ENCODE peak calls at places on chromosomes 11 and 22, in four cellular contexts. G is H9, O is pancreas, A is natural killer cell. I is an unnamed sample.

GRCh38 chr11:131488208-131488607 is 117.8 kb downstream of the NTM start:
- DNase-seq in G (no peak), O (no peak), A (no peak), I (no peak)

GRCh38 chr22:45246060-45246985 is 5.6 kb upstream of the KIAA0930 start:
- DNase-seq in G (no peak), O (peak), A (no peak), I (no peak)

GRCh38 chr11:134727204-134727603 is 315.2 kb upstream of the B3GAT1 start:
- DNase-seq in G (no peak), O (no peak), A (no peak), I (no peak)

GRCh38 chr11:31720225-31720624 is 90.9 kb downstream of the PAX6 start:
- DNase-seq in G (no peak), O (no peak), A (no peak), I (no peak)

GRCh38 chr22:33883561-33883960 is 36.7 kb downstream of the LARGE1 start:
- DNase-seq in G (no peak), O (no peak), A (no peak), I (no peak)

GRCh38 chr22:46483353-46483752 is 54.1 kb downstream of the CELSR1 start:
- DNase-seq in G (no peak), O (no peak), A (no peak), I (no peak)

GRCh38 chr22:23884133-23884532 is 10.1 kb upstream of the MIF start:
- DNase-seq in G (no peak), O (no peak), A (no peak), I (no peak)

GRCh38 chr22:36757608-36758220 is 18.2 kb downstream of the IFT27 start:
- DNase-seq in G (peak), O (peak), A (peak), I (peak)

GRCh38 chr11:117816846-117817212 is 7.7 kb downstream of the FXYD2 start:
- DNase-seq in G (no peak), O (no peak), A (no peak), I (no peak)

GRCh38 chr22:49324527-49325491 is 502.9 kb downstream of the BRD1 start:
- DNase-seq in G (no peak), O (no peak), A (no peak), I (peak)

GRCh38 chr22:41512421-41513194 is 31.7 kb downstream of the POLR3H start:
- DNase-seq in G (peak), O (no peak), A (no peak), I (no peak)

GRCh38 chr11:14454861-14455632 is 44.6 kb downstream of the COPB1 start:
- DNase-seq in G (no peak), O (peak), A (no peak), I (no peak)

GRCh38 chr11:27210509-27210908 is 152.5 kb downstream of the CCDC34 start:
- DNase-seq in G (no peak), O (no peak), A (no peak), I (no peak)

GRCh38 chr11:9708544-9708943 is 44.7 kb downstream of the SWAP70 start:
- DNase-seq in G (no peak), O (no peak), A (no peak), I (no peak)

GRCh38 chr11:29119691-29120328 is 897.0 kb downstream of the KCNA4 start:
- DNase-seq in G (no peak), O (no peak), A (no peak), I (no peak)

GRCh38 chr11:102225689-102226562 is 91.4 kb upstream of the BIRC3 start:
- DNase-seq in G (no peak), O (no peak), A (no peak), I (no peak)

GRCh38 chr22:35462558-35463230 is 62.8 kb downstream of the MCM5 start:
- DNase-seq in G (no peak), O (no peak), A (no peak), I (no peak)

DNA sequence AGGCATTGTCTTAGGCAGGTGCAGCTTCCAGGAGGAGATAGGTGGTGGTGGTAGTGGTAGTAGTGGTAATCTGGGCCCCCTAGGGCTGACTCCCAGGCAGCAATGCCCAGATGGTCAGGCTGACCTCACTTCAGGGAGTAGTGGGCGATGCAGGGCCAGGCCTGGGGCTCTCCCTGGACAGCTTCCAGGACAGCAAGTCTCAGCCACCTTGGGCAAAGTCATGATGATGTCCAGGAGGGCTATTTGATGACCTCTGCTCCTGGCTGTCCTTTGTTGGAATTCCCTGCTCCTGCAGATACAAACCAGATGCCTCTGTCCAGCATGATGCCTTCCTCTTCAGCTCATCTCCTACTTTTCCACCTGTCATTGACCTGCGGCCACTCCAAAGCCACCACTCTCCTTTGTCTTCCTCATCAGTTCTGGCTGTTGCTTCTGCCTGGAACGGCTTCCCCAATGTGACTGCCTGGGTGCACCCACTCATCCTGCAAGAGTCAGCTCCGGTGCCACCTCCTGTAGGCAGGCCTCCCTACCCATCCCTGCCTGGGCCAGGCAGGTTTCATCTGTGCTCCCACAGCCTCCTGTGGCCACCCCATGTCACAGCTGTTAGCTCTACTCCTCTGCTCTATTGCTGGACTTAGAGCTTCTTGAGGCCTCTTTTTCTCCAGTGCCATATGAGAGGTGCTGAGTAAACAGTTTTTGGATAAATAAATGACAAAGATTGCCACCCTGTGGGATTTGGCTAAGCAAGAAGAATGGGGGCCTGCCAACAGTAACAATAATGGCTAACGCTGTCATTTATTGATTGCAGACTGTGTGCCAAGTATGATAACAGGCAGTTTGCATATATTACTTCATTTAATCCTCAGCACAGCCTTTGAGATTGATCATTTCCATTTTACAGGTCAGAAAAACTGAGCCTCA is 172.9 kb upstream of the NECTIN1 start:
- DNase-seq in G (no peak), O (no peak), A (no peak), I (no peak)
- TF ChIP-seq CTCF in G (no peak), O (no peak), A (no peak), I (no peak)

GRCh38 chr11:73323464-73323863 is 15.4 kb downstream of the ARHGEF17 start:
- DNase-seq in G (peak), O (no peak), A (no peak), I (no peak)
- TF ChIP-seq CTCF in G (no peak), O (no peak), A (no peak), I (no peak)

GRCh38 chr11:83088965-83089364 is 17.3 kb upstream of the RAB30 start:
- DNase-seq in G (no peak), O (no peak), A (no peak), I (no peak)
- TF ChIP-seq CTCF in G (no peak), O (no peak), A (no peak), I (no peak)

GRCh38 chr11:19793356-19793755 is 80.7 kb downstream of the NAV2 start:
- DNase-seq in G (no peak), O (peak), A (no peak), I (no peak)
- TF ChIP-seq CTCF in G (no peak), O (no peak), A (no peak), I (no peak)

DNA sequence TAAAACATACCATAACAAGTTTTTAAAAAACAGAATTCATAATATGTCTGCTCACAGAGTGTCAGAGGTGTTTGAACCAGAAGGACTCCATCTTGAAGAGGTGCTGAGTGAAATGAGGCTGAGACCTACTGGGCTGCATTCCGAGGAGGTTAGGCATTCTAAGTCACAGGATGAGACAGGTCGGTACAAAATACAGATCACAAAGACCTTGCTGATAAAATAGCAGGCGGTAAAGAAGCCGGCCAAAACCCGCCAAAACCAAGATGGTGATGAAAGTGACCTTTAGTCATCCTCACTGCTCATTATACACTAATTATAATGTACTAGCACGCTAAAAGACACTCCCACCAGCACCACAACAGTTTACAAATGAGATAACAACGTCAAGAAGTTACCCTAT is 116.4 kb downstream of the ARHGAP32 start:
- DNase-seq in G (no peak), O (no peak), A (no peak), I (no peak)
- TF ChIP-seq CTCF in G (no peak), O (no peak), A (no peak), I (no peak)

GRCh38 chr11:100863080-100863581 is 176.0 kb downstream of the ARHGAP42 start:
- DNase-seq in G (no peak), O (no peak), A (no peak), I (no peak)
- TF ChIP-seq CTCF in G (no peak), O (no peak), A (no peak), I (no peak)

GRCh38 chr11:12124306-12124705 is 13.9 kb downstream of the MICAL2 start:
- DNase-seq in G (no peak), O (no peak), A (no peak), I (no peak)

GRCh38 chr11:12127206-12127898 is 17.0 kb downstream of the MICAL2 start:
- DNase-seq in G (no peak), O (no peak), A (no peak), I (no peak)

GRCh38 chr11:12125609-12126149 is 15.3 kb downstream of the MICAL2 start:
- DNase-seq in G (no peak), O (peak), A (no peak), I (no peak)

GRCh38 chr11:12128191-12128841 is 17.9 kb downstream of the MICAL2 start:
- DNase-seq in G (no peak), O (no peak), A (no peak), I (no peak)

DNA sequence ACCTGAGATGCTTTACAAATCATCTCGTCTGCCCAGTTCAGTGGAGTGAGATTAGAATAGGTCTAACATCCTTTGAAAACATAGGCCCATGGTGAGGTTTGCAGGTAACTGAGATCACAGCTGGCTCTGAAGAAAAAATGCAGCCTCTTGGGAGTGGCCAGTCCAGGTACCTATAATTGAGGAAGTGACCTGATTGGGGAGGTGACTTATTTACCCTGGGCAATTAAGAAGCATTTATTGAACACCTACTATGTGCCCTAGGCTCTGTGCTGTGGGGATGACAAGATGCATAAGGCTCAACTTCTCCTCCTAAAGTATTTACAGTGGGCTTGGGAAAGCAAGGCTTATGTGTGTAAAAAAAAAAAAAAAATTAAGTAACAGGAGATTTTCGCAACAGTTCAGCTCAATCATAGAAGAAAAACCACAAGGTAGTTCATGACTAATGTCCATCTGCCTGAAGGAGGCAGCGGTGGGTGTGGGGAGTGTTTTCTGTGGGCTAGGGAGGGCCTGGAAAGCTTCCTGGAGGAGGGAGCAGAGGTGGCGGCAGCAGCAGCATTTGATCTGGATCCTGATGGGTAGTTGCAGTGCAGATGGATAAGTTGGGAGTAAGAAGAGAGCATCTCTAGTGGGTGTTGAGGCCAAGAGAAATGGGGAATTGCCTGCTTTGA is 16.1 kb downstream of the MICAL2 start:
- DNase-seq in G (no peak), O (no peak), A (no peak), I (no peak)
- TF ChIP-seq CTCF in G (no peak), O (no peak), A (no peak), I (no peak)

GRCh38 chr11:396948-397548 is 3.0 kb downstream of the PKP3 start:
- DNase-seq in G (no peak), O (no peak), A (peak), I (no peak)
- TF ChIP-seq CTCF in G (no peak), O (no peak), A (peak), I (no peak)

DNA sequence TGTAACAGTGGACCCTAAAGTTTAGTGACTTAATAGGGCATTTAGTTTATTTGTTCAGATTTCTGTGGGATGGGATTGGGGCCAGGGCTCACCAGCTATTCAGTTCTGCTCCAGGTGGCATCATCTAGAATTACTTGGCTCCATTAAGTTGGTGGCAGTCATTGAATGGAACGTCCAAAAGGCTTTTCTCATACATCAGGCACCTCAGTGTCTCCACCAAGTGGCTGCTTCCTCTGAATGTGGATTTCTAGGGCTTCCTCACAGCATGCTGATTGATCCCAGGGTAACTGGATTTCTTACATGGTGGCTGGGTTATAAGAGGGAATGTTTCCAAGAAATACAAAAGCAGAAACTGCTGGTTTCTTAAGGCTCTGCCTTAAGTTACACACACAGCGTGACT is 34.7 kb downstream of the USP47 start:
- DNase-seq in G (peak), O (no peak), A (no peak), I (no peak)
- TF ChIP-seq CTCF in G (peak), O (no peak), A (no peak), I (peak)

DNA sequence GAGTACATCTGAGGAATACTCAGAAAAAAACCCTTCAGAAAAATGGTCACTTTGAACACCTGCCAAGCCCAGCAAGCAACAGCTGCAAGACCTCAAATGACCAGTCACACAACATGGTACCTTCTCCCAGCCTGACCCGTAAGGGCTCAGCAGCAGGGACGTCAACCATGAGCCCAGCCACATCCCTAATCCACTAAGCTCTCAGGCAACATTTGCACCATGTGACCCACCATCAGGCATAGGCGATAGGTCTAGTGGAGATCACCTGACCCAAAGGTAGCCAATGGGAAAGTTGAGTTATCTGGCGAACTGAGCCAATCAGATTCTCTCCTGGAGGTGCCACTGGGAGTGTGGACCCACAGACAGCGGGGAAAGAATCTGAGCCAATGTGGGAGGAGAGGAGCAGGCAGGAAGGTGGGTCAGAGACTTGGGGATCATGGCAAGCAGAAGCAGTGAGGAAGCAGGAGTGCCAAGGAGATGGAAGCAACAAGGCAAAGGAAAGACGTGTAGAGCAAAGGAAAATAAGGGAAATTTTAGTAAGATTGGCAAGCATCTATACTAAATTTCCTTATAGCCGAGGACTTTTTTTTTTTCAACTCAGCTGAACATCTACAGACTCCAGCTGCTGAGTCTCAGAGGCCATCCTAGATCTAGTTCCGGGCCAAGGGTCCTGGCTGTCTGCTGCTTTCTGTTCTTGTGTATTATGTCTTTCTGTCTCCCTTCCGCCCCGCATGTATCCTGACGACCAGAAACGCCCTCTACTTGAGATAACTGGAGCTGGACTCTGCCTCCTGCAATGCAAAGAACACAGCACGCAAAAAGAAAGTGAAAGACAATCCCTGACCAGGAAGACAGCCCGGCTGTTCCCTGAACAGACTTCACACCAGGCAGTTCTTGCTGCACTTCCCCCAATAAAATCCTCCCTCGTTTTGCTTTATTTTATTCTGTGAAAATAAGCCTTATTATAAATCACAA is 11.0 kb upstream of the PLAAT2 start:
- DNase-seq in G (peak), O (no peak), A (no peak), I (no peak)
- TF ChIP-seq CTCF in G (no peak), O (no peak), A (no peak), I (no peak)

I was measured in type B pancreatic cell.